ENCODE peak calls at places on chromosomes 11 and 22, in ten cellular contexts. F is naive thymus-derived CD8-positive, alpha-beta T cell; M is ELF-1; T is astrocyte of the hippocampus; W is HAP-1; U is iPS DF 6.9; I is neural crest cell; H is stimulated activated CD4-positive, alpha-beta T cell treated with anti-CD3 and anti-CD28 coated beads, Interleukin-1b, Interleukin-23, amount 100 ng/mL, for 48 hours; Z is T-helper 22 cell; K is AG08396. N is an unnamed sample.

GRCh38 chr11:96664108-96664507 is 274.3 kb downstream of the JRKL start:
- DNase-seq in F (no peak), M (no peak), T (no peak), W (no peak), U (no peak), I (no peak), H (no peak), Z (no peak), K (no peak), N (peak)

GRCh38 chr11:89477175-89477574 is 14.0 kb downstream of the NOX4 start:
- DNase-seq in F (no peak), M (peak), T (no peak), W (no peak), U (no peak), I (no peak), H (no peak), Z (no peak), K (no peak), N (no peak)

GRCh38 chr22:32911526-32911925 is 110.0 kb downstream of the TIMP3 start:
- DNase-seq in F (no peak), M (no peak), T (peak), W (no peak), U (no peak), I (no peak), H (no peak), Z (no peak), K (no peak), N (peak)

GRCh38 chr11:120893431-120894206 is 130.3 kb upstream of the TBCEL start:
- DNase-seq in F (no peak), M (no peak), T (no peak), W (no peak), U (no peak), I (no peak), H (no peak), Z (no peak), K (no peak), N (no peak)

GRCh38 chr11:34207487-34207886 is 102.1 kb downstream of the NAT10 start:
- DNase-seq in F (no peak), M (no peak), T (no peak), W (no peak), U (no peak), I (no peak), H (no peak), Z (no peak), K (no peak), N (no peak)

GRCh38 chr22:25700996-25701815 is 40.8 kb upstream of the MYO18B start:
- DNase-seq in F (no peak), M (no peak), T (no peak), W (no peak), U (no peak), I (no peak), H (no peak), Z (no peak), K (peak), N (no peak)

GRCh38 chr11:21511835-21512440 is 680.9 kb upstream of the ANO5 start:
- DNase-seq in F (no peak), M (peak), T (peak), W (peak), U (peak), I (peak), H (peak), Z (no peak), K (no peak), N (peak)

GRCh38 chr11:104764718-104765045 is 133.6 kb downstream of the CASP12 start:
- DNase-seq in F (no peak), M (no peak), T (no peak), W (no peak), U (no peak), I (no peak), H (no peak), Z (no peak), K (no peak), N (no peak)

GRCh38 chr11:10982695-10983492 is 125.0 kb upstream of the ZBED5 start:
- DNase-seq in F (no peak), M (no peak), T (no peak), W (peak), U (no peak), I (no peak), H (no peak), Z (no peak), K (no peak), N (no peak)

GRCh38 chr22:20815477-20816050 is 41.7 kb downstream of the SERPIND1 start:
- DNase-seq in F (no peak), M (no peak), T (no peak), W (no peak), U (no peak), I (no peak), H (no peak), Z (no peak), K (no peak), N (no peak)

GRCh38 chr22:36331912-36332622 is 55.7 kb downstream of the MYH9 start:
- DNase-seq in F (no peak), M (peak), T (peak), W (no peak), U (no peak), I (no peak), H (peak), Z (peak), K (no peak), N (peak)

GRCh38 chr11:93829598-93829997 is 20.8 kb downstream of the VSTM5 start:
- DNase-seq in F (no peak), M (no peak), T (no peak), W (no peak), U (no peak), I (no peak), H (no peak), Z (no peak), K (no peak), N (no peak)

GRCh38 chr11:97770570-97770969 is 1250.2 kb upstream of the CNTN5 start:
- DNase-seq in F (no peak), M (no peak), T (no peak), W (no peak), U (no peak), I (no peak), H (no peak), Z (no peak), K (no peak), N (no peak)

GRCh38 chr11:44606472-44606871 is 41.0 kb downstream of the CD82 start:
- DNase-seq in F (no peak), M (no peak), T (no peak), W (no peak), U (no peak), I (no peak), H (no peak), Z (no peak), K (no peak), N (no peak)

GRCh38 chr11:111557425-111558111 is 17.0 kb downstream of the LAYN start:
- DNase-seq in F (no peak), M (no peak), T (peak), W (no peak), U (no peak), I (no peak), H (no peak), Z (no peak), K (peak), N (peak)

GRCh38 chr11:1598816-1599215 is 722 bp upstream of the KRTAP5-2 start:
- DNase-seq in F (no peak), M (no peak), T (peak), W (no peak), U (no peak), I (no peak), H (no peak), Z (no peak), K (no peak), N (peak)

GRCh38 chr11:79147731-79148130 is 293.1 kb downstream of the TENM4 start:
- DNase-seq in F (no peak), M (no peak), T (no peak), W (no peak), U (no peak), I (no peak), H (no peak), Z (no peak), K (no peak), N (no peak)

GRCh38 chr11:66017354-66017753 is 5.5 kb downstream of the CST6 start:
- DNase-seq in F (no peak), M (no peak), T (no peak), W (no peak), U (no peak), I (no peak), H (no peak), Z (no peak), K (no peak), N (no peak)

GRCh38 chr11:75240381-75241035 is at the start of gene TPBGL:
- DNase-seq in F (no peak), M (peak), T (peak), W (peak), U (no peak), I (peak), H (no peak), Z (no peak), K (no peak), N (no peak)

GRCh38 chr22:45170001-45170466 is 6.3 kb downstream of the NUP50 start:
- DNase-seq in F (no peak), M (peak), T (peak), W (no peak), U (no peak), I (no peak), H (peak), Z (peak), K (no peak), N (peak)

GRCh38 chr11:77091146-77091940 is 11.3 kb upstream of the OMP start:
- DNase-seq in F (peak), M (peak), T (peak), W (peak), U (peak), I (peak), H (peak), Z (peak), K (peak), N (peak)

GRCh38 chr11:1295086-1295485 is 14.3 kb downstream of the TOLLIP start:
- DNase-seq in F (no peak), M (no peak), T (no peak), W (no peak), U (no peak), I (no peak), H (no peak), Z (no peak), K (no peak), N (no peak)

GRCh38 chr11:68160100-68160695 is 39.0 kb upstream of the CHKA start:
- DNase-seq in F (no peak), M (no peak), T (peak), W (peak), U (no peak), I (no peak), H (no peak), Z (no peak), K (no peak), N (peak)

GRCh38 chr11:94132152-94132558 is 3.5 kb downstream of the PANX1 start:
- DNase-seq in F (no peak), M (peak), T (peak), W (no peak), U (no peak), I (no peak), H (no peak), Z (no peak), K (peak), N (peak)

GRCh38 chr11:2898366-2899079 is 12.9 kb upstream of the CDKN1C start:
- DNase-seq in F (peak), M (no peak), T (peak), W (no peak), U (no peak), I (no peak), H (peak), Z (peak), K (peak), N (peak)

GRCh38 chr11:122199661-122200060 is 83.6 kb upstream of the BLID start:
- DNase-seq in F (no peak), M (no peak), T (no peak), W (no peak), U (no peak), I (no peak), H (no peak), Z (no peak), K (no peak), N (peak)

GRCh38 chr11:74449369-74449931 is 17.9 kb downstream of the KCNE3 start:
- DNase-seq in F (peak), M (peak), T (peak), W (peak), U (no peak), I (peak), H (peak), Z (no peak), K (peak), N (peak)

GRCh38 chr11:113562981-113563461 is 87.8 kb upstream of the DRD2 start:
- DNase-seq in F (no peak), M (peak), T (no peak), W (no peak), U (no peak), I (no peak), H (no peak), Z (no peak), K (no peak), N (no peak)

GRCh38 chr11:123183391-123184099 is 11.5 kb downstream of the CLMP start:
- DNase-seq in F (no peak), M (no peak), T (no peak), W (no peak), U (no peak), I (no peak), H (no peak), Z (no peak), K (no peak), N (peak)

GRCh38 chr11:45083544-45084087 is 62.8 kb upstream of the PRDM11 start:
- DNase-seq in F (no peak), M (peak), T (no peak), W (peak), U (peak), I (no peak), H (no peak), Z (no peak), K (no peak), N (peak)

GRCh38 chr22:36384766-36385400 is 2.9 kb downstream of the MYH9 start:
- DNase-seq in F (peak), M (peak), T (peak), W (peak), U (no peak), I (peak), H (peak), Z (peak), K (no peak), N (peak)

GRCh38 chr11:73963861-73964260 is 13.0 kb downstream of the DNAJB13 start:
- DNase-seq in F (no peak), M (no peak), T (no peak), W (no peak), U (no peak), I (no peak), H (no peak), Z (no peak), K (no peak), N (no peak)

GRCh38 chr11:112806876-112807275 is 154.3 kb upstream of the NCAM1 start:
- DNase-seq in F (no peak), M (no peak), T (no peak), W (no peak), U (no peak), I (no peak), H (no peak), Z (no peak), K (no peak), N (no peak)

GRCh38 chr11:125287467-125288232 is 123.1 kb downstream of the PKNOX2 start:
- DNase-seq in F (no peak), M (peak), T (peak), W (no peak), U (no peak), I (no peak), H (no peak), Z (no peak), K (no peak), N (no peak)

GRCh38 chr11:83409891-83410290 is 123.7 kb upstream of the CCDC90B start:
- DNase-seq in F (no peak), M (no peak), T (no peak), W (no peak), U (no peak), I (no peak), H (no peak), Z (no peak), K (no peak), N (no peak)

N was measured in M059J.